ENCODE peak calls at places on chromosomes 1 and 21, in six cellular contexts. G is colonic mucosa, S is K562, Y is HCT116, E is upper lobe of right lung, I is fibroblast of pulmonary artery. B is an unnamed sample.

GRCh38 chr1:192758492-192758891 is 50.3 kb upstream of the RGS2 start:
- DNase-seq in S (no peak), I (no peak), Y (no peak), G (no peak), E (no peak), B (no peak)

GRCh38 chr1:65832296-65832695 is 39.6 kb downstream of the PDE4B start:
- DNase-seq in G (no peak), I (no peak), E (no peak), S (no peak), Y (no peak), B (no peak)

GRCh38 chr1:214573386-214574358 is 22.3 kb upstream of the PTPN14 start:
- DNase-seq in G (peak), S (no peak), Y (no peak), I (peak), E (no peak), B (no peak)

GRCh38 chr1:43901562-43901961 is 32.0 kb upstream of the ARTN start:
- DNase-seq in E (no peak), S (peak), Y (no peak), I (no peak), G (no peak), B (no peak)

GRCh38 chr1:86828024-86828423 is 85.9 kb downstream of the SELENOF start:
- DNase-seq in I (no peak), E (no peak), G (no peak), Y (no peak), S (no peak), B (no peak)

GRCh38 chr1:78348526-78349284 is 142.1 kb upstream of the PTGFR start:
- DNase-seq in E (no peak), G (no peak), I (peak), S (no peak), Y (no peak), B (no peak)

GRCh38 chr1:184158911-184159701 is 107.6 kb downstream of the TSEN15 start:
- DNase-seq in S (no peak), I (no peak), Y (no peak), G (no peak), E (no peak), B (no peak)

GRCh38 chr1:23403735-23404486 is 20.6 kb downstream of the TCEA3 start:
- DNase-seq in G (peak), Y (peak), E (peak), I (peak), S (peak), B (peak)

GRCh38 chr1:231723146-231723545 is 96.6 kb downstream of the DISC1 start:
- DNase-seq in Y (no peak), G (no peak), E (no peak), I (no peak), S (no peak), B (no peak)

GRCh38 chr1:201266774-201267173 is 16.5 kb upstream of the PKP1 start:
- DNase-seq in E (no peak), S (no peak), I (peak), G (peak), Y (no peak), B (peak)

GRCh38 chr1:117967900-117968299 is 38.4 kb downstream of the WDR3 start:
- DNase-seq in S (no peak), G (no peak), E (no peak), I (peak), Y (no peak), B (no peak)

GRCh38 chr1:40897499-40897898 is 35.3 kb upstream of the CITED4 start:
- DNase-seq in G (no peak), S (no peak), I (no peak), Y (no peak), E (no peak), B (peak)

GRCh38 chr1:228021526-228022030 is 14.8 kb downstream of the WNT3A start:
- DNase-seq in I (no peak), G (no peak), Y (no peak), S (no peak), E (peak), B (no peak)

GRCh38 chr21:43273016-43273707 is 104.4 kb downstream of the CRYAA start:
- DNase-seq in E (peak), G (no peak), S (no peak), Y (no peak), I (no peak), B (no peak)

GRCh38 chr21:46406001-46406400 is 52.7 kb upstream of the DIP2A start:
- DNase-seq in I (no peak), S (no peak), Y (no peak), E (no peak), G (no peak), B (no peak)

GRCh38 chr1:56190975-56191768 is 388.2 kb downstream of the PLPP3 start:
- DNase-seq in G (no peak), Y (no peak), E (no peak), I (no peak), S (no peak), B (no peak)

GRCh38 chr21:26457817-26458216 is 115.3 kb downstream of the CYYR1 start:
- DNase-seq in Y (no peak), G (no peak), I (peak), S (no peak), E (no peak), B (no peak)

GRCh38 chr1:84688461-84689061 is 1.7 kb downstream of the SSX2IP start:
- DNase-seq in G (no peak), S (peak), I (peak), Y (no peak), E (no peak), B (no peak)

GRCh38 chr1:158116311-158116710 is 64.4 kb upstream of the CD1D start:
- DNase-seq in E (no peak), G (no peak), Y (no peak), S (no peak), I (no peak), B (no peak)

GRCh38 chr1:37085393-37085792 is 51.1 kb upstream of the GRIK3 start:
- DNase-seq in Y (no peak), I (no peak), S (peak), E (no peak), G (no peak), B (no peak)

GRCh38 chr1:8154621-8155052 is 128.5 kb upstream of the ERRFI1 start:
- DNase-seq in E (no peak), G (no peak), Y (peak), S (peak), I (peak), B (no peak)

DNA sequence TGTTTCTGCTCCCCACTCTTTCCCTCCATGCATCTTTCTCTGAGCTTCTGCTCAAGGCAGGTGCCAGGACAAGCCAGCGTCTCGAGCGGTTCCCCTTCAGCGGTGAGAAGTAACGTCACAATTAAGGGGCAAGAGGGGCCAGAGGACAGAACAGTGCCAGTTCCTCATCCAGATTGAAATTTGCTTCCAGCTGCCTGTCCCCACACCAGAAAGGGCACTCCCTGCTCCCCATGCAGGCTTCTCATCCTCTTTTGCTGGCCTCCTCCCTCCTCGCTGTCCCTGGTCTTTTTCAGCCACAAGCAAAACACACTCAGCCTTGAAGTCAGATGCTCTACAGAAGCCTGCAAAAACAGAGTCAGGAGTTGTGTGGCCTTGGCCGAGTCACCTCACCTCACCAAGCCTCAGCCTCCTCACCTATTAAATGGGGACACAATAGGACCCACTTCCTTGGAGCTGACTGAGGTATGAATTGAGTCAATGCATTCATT is 35.0 kb upstream of the ECE1 start:
- DNase-seq in G (no peak), Y (no peak), I (no peak), E (no peak), S (no peak), B (no peak)
- H3K4me3 ChIP-seq in G (no peak), Y (peak), I (peak), E (no peak), S (no peak), B (no peak)

DNA sequence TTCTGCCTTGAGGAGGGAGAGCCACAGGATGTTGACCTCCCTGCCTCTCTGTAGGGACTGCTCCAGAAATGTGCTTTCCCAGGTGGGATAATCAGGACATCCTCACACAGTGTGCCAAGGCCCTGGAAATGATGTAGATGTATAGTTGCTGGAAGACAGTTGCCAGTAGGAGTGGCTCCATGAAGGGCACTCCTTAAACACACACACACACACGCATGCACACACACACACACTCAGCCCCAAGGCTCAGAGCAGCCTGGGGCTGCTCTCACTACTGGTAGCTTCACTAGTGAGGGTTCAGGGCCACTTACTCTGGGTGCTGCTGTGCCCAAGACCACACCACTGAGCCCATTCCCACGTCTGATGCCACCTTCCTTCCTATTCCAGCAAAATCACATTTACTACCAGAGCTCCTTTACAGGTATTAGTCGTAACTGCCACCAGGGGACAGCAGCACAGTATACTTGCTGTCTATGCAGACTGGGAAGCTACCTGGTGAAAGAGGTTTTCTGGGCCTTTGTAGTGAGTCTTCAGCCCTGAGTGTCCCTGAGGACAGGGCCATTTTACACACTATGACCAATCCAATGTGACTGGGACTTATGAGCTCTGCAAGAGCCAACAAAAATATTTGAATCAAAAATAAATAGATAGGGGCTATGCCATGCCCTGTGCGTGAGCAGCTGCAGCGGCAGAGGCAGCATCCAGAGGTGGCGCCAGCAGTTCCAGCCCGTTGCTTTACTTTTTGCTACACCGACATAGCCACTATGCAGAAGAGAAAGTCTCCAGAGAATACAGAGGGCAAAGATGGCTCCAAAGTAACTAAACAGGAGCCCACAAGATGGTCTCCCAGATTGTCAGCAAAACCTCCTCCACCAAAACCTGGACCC is 15.0 kb downstream of the CRNN start:
- DNase-seq in G (no peak), Y (peak), I (peak), E (no peak), S (peak), B (peak)
- TF ChIP-seq CTCF in G (no peak), Y (peak), I (peak), E (peak), S (peak), B (peak)

GRCh38 chr1:236394905-236395779 is 1.1 kb downstream of the EDARADD start:
- DNase-seq in G (peak), I (peak), E (no peak), S (peak), Y (no peak), B (no peak)
- H3K4me3 ChIP-seq in G (peak), I (peak), E (peak), S (peak), Y (no peak), B (peak)

GRCh38 chr1:59070607-59071006 is 226.3 kb upstream of the FGGY start:
- DNase-seq in G (no peak), E (no peak), S (no peak), Y (no peak), I (no peak), B (no peak)

GRCh38 chr1:59071289-59071688 is 225.6 kb upstream of the FGGY start:
- DNase-seq in S (no peak), E (no peak), I (no peak), G (peak), Y (no peak), B (no peak)

GRCh38 chr1:59074574-59074973 is 222.3 kb upstream of the FGGY start:
- DNase-seq in Y (no peak), E (no peak), S (no peak), I (no peak), G (no peak), B (no peak)

GRCh38 chr1:59075021-59075420 is 221.9 kb upstream of the FGGY start:
- DNase-seq in Y (no peak), G (no peak), S (no peak), E (no peak), I (no peak), B (no peak)

DNA sequence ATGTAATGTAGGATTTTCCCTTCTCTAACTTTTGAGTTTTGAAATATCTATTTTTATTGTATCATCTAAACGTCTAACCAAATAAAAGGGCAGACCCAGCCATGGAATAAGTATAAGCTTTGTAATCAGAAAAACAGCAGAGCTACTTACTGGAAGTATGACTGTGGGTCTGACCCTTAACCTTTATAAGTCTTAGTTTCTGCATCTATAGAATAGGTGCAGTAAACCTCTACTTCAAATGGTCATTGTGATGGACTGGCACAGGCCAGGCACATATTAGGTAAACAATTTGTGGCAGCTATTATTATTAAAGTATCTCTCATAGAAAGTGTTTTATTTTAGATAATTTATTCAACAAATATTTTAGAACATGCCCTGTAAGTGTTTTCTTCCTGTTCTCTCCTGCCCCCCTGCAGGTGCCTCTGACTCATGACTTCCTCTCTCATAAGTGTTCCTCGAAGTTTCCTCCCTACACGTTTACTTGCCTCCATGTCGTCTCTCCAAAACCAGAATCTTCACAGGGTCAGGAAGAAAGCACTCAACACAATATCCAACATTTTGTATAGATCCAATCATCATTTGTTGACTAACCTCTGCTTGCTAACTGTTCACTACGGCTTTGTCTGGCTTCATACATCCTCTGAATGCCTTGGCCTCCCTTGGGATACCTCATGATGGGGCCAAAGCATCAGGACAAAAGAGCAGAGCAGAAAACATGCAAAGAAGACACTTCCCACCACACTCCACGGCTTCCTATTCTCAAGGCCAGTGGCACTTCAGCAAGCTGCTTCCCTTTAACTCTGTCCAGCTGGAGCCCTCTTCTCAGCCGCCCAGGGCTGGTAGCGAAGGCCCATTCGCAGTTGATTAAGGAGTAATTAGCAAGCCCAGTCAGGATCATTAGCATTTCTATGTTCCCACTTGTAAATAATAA is 224.6 kb upstream of the FGGY start:
- DNase-seq in G (no peak), E (no peak), I (no peak), S (peak), Y (no peak), B (no peak)
- TF ChIP-seq CTCF in G (no peak), E (no peak), I (no peak), S (no peak), Y (no peak), B (no peak)